ENCODE peak calls at places on chromosomes 16 and 17, in ten cellular contexts. N is Panc1; O is endothelial cell; L is activated CD8-positive, alpha-beta T cell treated with anti-CD3 and anti-CD28 coated beads for 36 hours; K is Calu3; D is suprapubic skin; W is bronchial epithelial cell; E is AG09319; R is transverse colon; C is heart right ventricle. S is an unnamed sample.

GRCh38 chr17:61444831-61445230 is 7.4 kb upstream of the TBX4 start:
- DNase-seq in N (no peak), O (no peak), L (no peak), K (no peak), D (no peak), W (no peak), E (no peak), R (no peak), C (no peak), S (no peak)

GRCh38 chr17:79935845-79936470 is 96.7 kb upstream of the CBX4 start:
- DNase-seq in N (no peak), O (no peak), L (no peak), K (no peak), D (no peak), W (no peak), E (no peak), R (no peak), C (no peak), S (no peak)

GRCh38 chr17:48505788-48506187 is 25.0 kb downstream of the HOXB1 start:
- DNase-seq in N (no peak), O (no peak), L (peak), K (peak), D (no peak), W (peak), E (no peak), R (no peak), C (no peak), S (no peak)

GRCh38 chr17:77572065-77572601 is 386.4 kb upstream of the TNRC6C start:
- DNase-seq in N (no peak), O (no peak), L (no peak), K (no peak), D (peak), W (no peak), E (no peak), R (no peak), C (no peak), S (no peak)

GRCh38 chr16:539901-540530 is 12.5 kb downstream of the CAPN15 start:
- DNase-seq in N (no peak), O (no peak), L (no peak), K (no peak), D (no peak), W (no peak), E (no peak), R (no peak), C (no peak), S (no peak)

GRCh38 chr16:57263585-57264351 is 18.7 kb downstream of the ARL2BP start:
- DNase-seq in N (no peak), O (no peak), L (no peak), K (no peak), D (no peak), W (no peak), E (no peak), R (no peak), C (no peak), S (no peak)

GRCh38 chr17:28960256-28961106 is 9.2 kb upstream of the PHF12 start:
- DNase-seq in N (no peak), O (no peak), L (no peak), K (no peak), D (no peak), W (no peak), E (no peak), R (no peak), C (no peak), S (no peak)

GRCh38 chr16:87790278-87791023 is 24.7 kb upstream of the KLHDC4 start:
- DNase-seq in N (no peak), O (no peak), L (no peak), K (no peak), D (no peak), W (peak), E (no peak), R (peak), C (peak), S (no peak)

GRCh38 chr17:21302711-21303425 is 18.4 kb downstream of the MAP2K3 start:
- DNase-seq in N (no peak), O (no peak), L (no peak), K (no peak), D (no peak), W (no peak), E (no peak), R (no peak), C (no peak), S (no peak)

GRCh38 chr17:49490271-49490670 is 4.8 kb upstream of the NGFR start:
- DNase-seq in N (no peak), O (no peak), L (no peak), K (no peak), D (no peak), W (no peak), E (no peak), R (no peak), C (no peak), S (no peak)

GRCh38 chr16:4517812-4518211 is 20.8 kb downstream of the CDIP1 start:
- DNase-seq in N (no peak), O (peak), L (peak), K (peak), D (no peak), W (no peak), E (no peak), R (no peak), C (no peak), S (peak)

GRCh38 chr16:8908779-8909468 is 26.8 kb downstream of the LITAFD start:
- DNase-seq in N (no peak), O (no peak), L (no peak), K (no peak), D (no peak), W (peak), E (no peak), R (no peak), C (no peak), S (no peak)

GRCh38 chr16:8907096-8907495 is 24.9 kb downstream of the LITAFD start:
- DNase-seq in N (no peak), O (no peak), L (no peak), K (no peak), D (no peak), W (no peak), E (no peak), R (no peak), C (no peak), S (no peak)

GRCh38 chr16:8905168-8905762 is 23.1 kb downstream of the LITAFD start:
- DNase-seq in N (peak), O (no peak), L (no peak), K (peak), D (no peak), W (peak), E (no peak), R (no peak), C (no peak), S (no peak)

GRCh38 chr16:8904018-8904430 is 21.9 kb downstream of the LITAFD start:
- DNase-seq in N (no peak), O (no peak), L (no peak), K (no peak), D (no peak), W (no peak), E (no peak), R (no peak), C (no peak), S (no peak)

GRCh38 chr16:8905795-8906591 is 23.8 kb downstream of the LITAFD start:
- DNase-seq in N (no peak), O (no peak), L (no peak), K (no peak), D (no peak), W (no peak), E (no peak), R (no peak), C (no peak), S (no peak)
- TF ChIP-seq CTCF in N (peak), O (peak), L (no peak), K (peak), D (no peak), W (peak), E (peak), R (no peak), C (no peak), S (peak)

DNA sequence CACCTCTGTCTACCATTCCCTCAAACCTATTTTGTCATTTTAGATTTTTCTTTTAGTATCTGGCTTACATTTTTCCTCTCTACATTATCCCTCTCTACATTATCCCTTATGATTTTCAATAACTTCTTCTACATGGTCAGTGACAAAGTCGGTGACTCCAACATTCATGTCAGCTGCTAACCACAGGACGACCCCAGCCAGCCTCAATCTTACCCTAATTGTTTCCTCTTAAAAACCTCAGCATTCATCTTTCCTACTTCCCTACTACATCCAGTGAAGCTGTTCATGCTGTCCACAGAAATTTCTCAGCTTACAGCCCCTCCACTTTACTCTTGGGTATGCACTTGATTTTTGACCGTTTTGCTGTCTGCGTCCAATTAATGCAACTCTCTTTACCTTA is 8.3 kb downstream of the MYH10 start:
- DNase-seq in N (no peak), O (no peak), L (no peak), K (no peak), D (no peak), W (no peak), E (no peak), R (no peak), C (no peak), S (no peak)
- TF ChIP-seq CTCF in N (no peak), O (no peak), L (no peak), K (no peak), D (no peak), W (no peak), E (no peak), R (no peak), C (no peak), S (no peak)

DNA sequence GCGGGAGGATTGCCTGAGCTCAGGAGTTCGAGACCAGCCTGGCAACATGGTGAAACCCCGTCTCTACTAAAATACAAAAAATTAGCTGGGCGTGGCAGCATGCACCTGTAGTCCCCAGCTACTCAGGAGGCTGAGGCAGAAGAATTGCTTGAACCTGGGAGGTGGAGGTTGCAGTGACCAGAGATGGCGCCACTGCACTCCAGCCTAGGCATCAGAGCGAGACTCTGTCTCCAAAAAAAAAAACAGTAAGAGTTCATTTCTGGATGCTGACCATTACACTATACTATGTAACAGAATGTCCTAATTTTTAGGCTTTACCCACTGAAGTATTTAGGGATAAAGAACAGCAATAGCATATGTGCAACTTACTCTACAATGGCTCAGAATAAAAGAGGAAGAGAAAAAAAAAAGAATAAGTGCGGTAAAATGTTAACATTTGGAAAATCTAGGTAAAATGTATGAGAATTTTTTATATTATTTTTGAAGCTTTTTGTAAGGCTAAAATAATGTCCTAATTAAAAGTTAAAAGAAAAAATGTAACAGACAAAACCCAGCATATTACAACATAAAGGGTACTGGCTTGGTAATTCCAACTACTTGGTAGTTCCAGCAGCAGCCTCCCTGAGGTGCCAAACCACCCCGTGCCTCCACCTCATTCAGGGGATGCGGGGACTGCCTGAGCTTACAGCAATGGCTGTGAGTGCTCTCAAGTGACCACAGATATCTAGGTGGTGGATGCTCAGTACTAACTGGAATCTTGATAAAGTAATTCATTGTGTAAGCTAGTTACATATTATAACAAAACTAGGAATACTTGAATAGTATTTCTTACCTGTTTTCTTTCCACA is 10.9 kb downstream of the COPS3 start:
- DNase-seq in N (no peak), O (peak), L (peak), K (peak), D (no peak), W (peak), E (no peak), R (no peak), C (no peak), S (peak)
- TF ChIP-seq CTCF in N (peak), O (peak), L (peak), K (no peak), D (peak), W (peak), E (peak), R (no peak), C (no peak), S (peak)

GRCh38 chr16:9226924-9227323 is 135.5 kb downstream of the HAPSTR1 start:
- DNase-seq in N (no peak), O (no peak), L (no peak), K (no peak), D (no peak), W (no peak), E (no peak), R (no peak), C (no peak), S (no peak)

GRCh38 chr16:9219811-9220210 is 128.4 kb downstream of the HAPSTR1 start:
- DNase-seq in N (no peak), O (no peak), L (no peak), K (no peak), D (no peak), W (no peak), E (no peak), R (no peak), C (no peak), S (no peak)

DNA sequence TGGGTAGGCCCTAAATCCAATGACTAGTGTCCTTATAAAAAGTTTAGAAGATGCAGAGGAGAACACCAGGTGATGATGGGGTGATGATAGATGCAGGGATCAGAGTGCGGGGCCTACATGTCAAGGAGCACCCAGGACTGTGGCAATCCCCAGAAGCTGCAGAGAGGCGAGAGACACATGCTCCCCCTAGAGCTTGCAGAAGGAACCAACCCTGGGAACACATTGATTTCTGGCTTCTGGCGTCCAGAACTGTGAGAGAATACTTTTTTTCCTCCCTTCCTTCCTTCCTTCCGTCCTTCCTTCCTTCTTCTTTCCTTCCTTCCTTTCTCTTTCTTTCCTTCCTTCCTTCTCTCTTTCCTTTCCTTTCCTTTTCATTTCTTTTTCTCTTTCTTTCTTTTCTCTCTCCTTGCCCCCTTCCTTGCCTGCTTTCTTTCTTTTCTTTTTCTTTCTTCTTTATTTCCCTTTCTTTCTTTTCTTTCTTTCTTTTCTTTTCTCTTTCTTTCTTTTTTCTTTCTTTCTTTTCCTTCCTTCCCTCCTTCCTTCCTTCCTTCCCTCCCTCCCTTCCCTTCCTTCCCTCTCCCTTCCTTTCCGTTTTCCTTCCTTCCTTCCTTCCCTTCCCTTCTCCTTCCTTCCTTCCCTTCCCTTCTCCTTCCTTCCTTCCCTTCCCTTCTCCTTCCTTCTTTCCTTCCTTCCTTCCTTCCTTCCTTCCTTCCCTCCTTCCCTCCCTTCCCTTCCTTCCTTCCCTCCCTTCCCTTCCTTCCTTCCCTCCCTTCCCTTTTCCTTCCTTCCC is 134.3 kb downstream of the HAPSTR1 start:
- DNase-seq in N (peak), O (no peak), L (peak), K (peak), D (no peak), W (no peak), E (no peak), R (no peak), C (no peak), S (no peak)
- TF ChIP-seq CTCF in N (peak), O (no peak), L (no peak), K (peak), D (no peak), W (no peak), E (peak), R (no peak), C (no peak), S (peak)

S was measured in neural crest cell.